ENCODE peak calls at places on chromosomes 16 and 17, in ten cellular contexts. D is Panc1, F is psoas muscle, S is fibroblast of villous mesenchyme, M is A549, Z is breast epithelium, N is neural progenitor cell, Q is choroid plexus epithelial cell, V is heart right ventricle, W is PC-3. L is an unnamed sample.

GRCh38 chr17:62998665-62999393 is 32.8 kb downstream of the TANC2 start:
- DNase-seq in S (no peak), V (no peak), M (peak; percentile 20), F (no peak), Z (no peak), Q (peak; percentile 45), N (no peak), D (no peak), W (peak; percentile 11), L (no peak)

GRCh38 chr17:38352245-38353083 is 820 bp downstream of the SOCS7 start:
- DNase-seq in S (peak; percentile 34), W (peak; percentile 6), D (no peak), N (peak; percentile 58), V (peak; percentile 39), Z (no peak), F (peak; percentile 63), M (no peak), Q (peak; percentile 41), L (peak; percentile 33)

GRCh38 chr16:68445458-68445857 is 2.9 kb downstream of the SMPD3 start:
- DNase-seq in Z (no peak), Q (peak; percentile 63), V (no peak), N (peak; percentile 90), W (peak; percentile 68), S (peak; percentile 60), M (peak; percentile 66), F (no peak), D (peak; percentile 27), L (no peak)

GRCh38 chr17:7216242-7217112 is 3.2 kb downstream of the DLG4 start:
- DNase-seq in F (no peak), V (no peak), M (no peak), D (no peak), Q (no peak), S (no peak), N (no peak), Z (no peak), W (no peak), L (no peak)

GRCh38 chr16:13931845-13932244 is 11.9 kb downstream of the ERCC4 start:
- DNase-seq in N (no peak), D (no peak), F (no peak), V (no peak), M (no peak), Q (no peak), S (no peak), Z (no peak), W (no peak), L (no peak)

GRCh38 chr17:62179525-62180161 is 114.6 kb upstream of the MED13 start:
- DNase-seq in S (peak; percentile 77), F (no peak), Q (peak; percentile 60), M (peak; percentile 92), D (peak; percentile 27), V (no peak), N (no peak), W (peak; percentile 95), Z (no peak), L (no peak)

GRCh38 chr16:56708418-56708817 is 21.5 kb upstream of the NUP93 start:
- DNase-seq in D (no peak), Q (no peak), F (no peak), Z (no peak), W (no peak), V (no peak), S (no peak), N (no peak), M (no peak), L (no peak)

GRCh38 chr17:28071891-28072606 is 29.6 kb downstream of the NLK start:
- DNase-seq in W (no peak), M (no peak), N (no peak), F (no peak), D (no peak), Z (no peak), V (no peak), S (peak; percentile 44), Q (peak; percentile 39), L (no peak)

GRCh38 chr16:2148714-2149629 is 547 bp downstream of the RAB26 start:
- DNase-seq in S (no peak), W (peak; percentile 44), F (no peak), D (no peak), N (peak; percentile 56), V (no peak), M (peak; percentile 64), Q (no peak), Z (no peak), L (no peak)

GRCh38 chr16:86061318-86061695 is 162.3 kb downstream of the IRF8 start:
- DNase-seq in M (no peak), S (no peak), Q (no peak), V (no peak), F (no peak), N (no peak), D (no peak), W (no peak), Z (no peak), L (no peak)

GRCh38 chr16:13186813-13187212 is 285.4 kb downstream of the SHISA9 start:
- DNase-seq in D (no peak), W (no peak), M (peak; percentile 15), S (no peak), F (no peak), N (peak; percentile 49), Z (no peak), V (no peak), Q (no peak), L (no peak)

GRCh38 chr16:67967956-67968439 is 439 bp downstream of the SLC12A4 start:
- DNase-seq in Q (peak; percentile 28), S (peak; percentile 50), Z (no peak), W (peak; percentile 18), N (peak; percentile 65), D (no peak), M (no peak), F (peak; percentile 79), V (peak; percentile 68), L (no peak)

GRCh38 chr17:14845562-14846335 is 419.4 kb downstream of the PMP22 start:
- DNase-seq in V (no peak), N (no peak), Q (peak; percentile 66), Z (peak; percentile 71), W (no peak), D (no peak), M (no peak), F (no peak), S (no peak), L (no peak)

GRCh38 chr16:61007694-61008093 is 1028.5 kb downstream of the CDH8 start:
- DNase-seq in Z (no peak), S (no peak), F (no peak), V (no peak), D (no peak), W (no peak), M (peak; percentile 5), N (no peak), Q (no peak), L (no peak)
- TF ChIP-seq CTCF in Z (no peak), S (no peak), F (no peak), V (no peak), D (peak; percentile 29), W (no peak), M (no peak), N (peak; percentile 16), Q (no peak), L (no peak)

GRCh38 chr17:48322060-48322459 is 108.0 kb downstream of the SKAP1 start:
- DNase-seq in S (peak; percentile 10), D (no peak), Z (no peak), F (no peak), V (no peak), W (peak; percentile 52), M (peak; percentile 30), Q (peak; percentile 33), N (no peak), L (no peak)
- TF ChIP-seq CTCF in S (peak; percentile 20), D (peak; percentile 45), Z (no peak), F (no peak), V (no peak), W (peak; percentile 70), M (peak; percentile 19), Q (peak; percentile 32), N (no peak), L (no peak)

DNA sequence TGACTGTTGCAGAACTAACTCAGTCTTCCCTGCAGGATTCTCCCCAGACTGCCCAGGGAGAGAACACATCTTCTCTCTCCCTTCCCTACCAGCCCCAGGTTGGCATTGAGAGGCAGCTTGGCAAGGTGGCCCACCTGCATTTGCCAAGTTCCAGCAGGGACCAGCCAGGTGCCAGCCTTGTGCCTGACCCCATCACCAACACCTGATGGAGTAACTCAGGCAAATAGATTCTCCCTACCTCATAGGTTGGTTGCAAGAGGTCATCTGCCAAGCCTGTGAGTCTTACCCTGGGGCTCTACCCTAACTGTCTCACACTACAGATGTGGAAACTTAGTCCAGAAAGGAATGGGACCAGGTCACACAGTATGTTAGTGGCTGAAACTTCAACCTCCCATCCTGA is 20.4 kb downstream of the BEAN1 start:
- DNase-seq in S (no peak), F (no peak), V (no peak), D (no peak), Q (no peak), Z (no peak), N (no peak), M (no peak), W (no peak), L (no peak)
- TF ChIP-seq CTCF in S (no peak), F (no peak), V (no peak), D (no peak), Q (no peak), Z (no peak), N (no peak), M (no peak), W (no peak), L (no peak)

DNA sequence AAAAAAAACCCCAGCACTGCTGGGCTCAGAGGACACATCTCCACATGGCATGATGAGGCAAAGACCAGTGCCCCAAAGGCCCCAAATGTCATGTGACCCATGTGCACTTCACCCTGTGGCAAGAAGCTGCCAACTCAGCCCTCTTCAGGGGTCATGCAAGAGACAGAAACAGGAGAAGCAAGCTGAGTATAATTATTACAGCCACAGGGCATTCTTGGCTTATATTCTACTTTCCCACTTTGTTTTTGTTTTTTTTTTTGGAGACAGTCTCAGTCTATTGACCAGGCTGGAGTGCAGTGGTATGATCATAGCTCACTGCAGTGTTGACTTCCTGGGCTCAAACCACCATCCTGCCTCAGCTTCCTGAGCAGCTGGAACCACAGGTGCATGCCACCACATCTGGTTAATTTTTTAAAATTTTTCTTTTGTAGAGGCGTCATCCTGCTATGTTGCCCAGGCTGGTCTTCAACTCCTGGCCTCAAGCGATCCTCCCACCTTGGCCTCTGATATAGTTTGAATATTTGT is 32.7 kb upstream of the LITAF start:
- DNase-seq in Q (no peak), F (no peak), S (no peak), V (no peak), Z (no peak), D (no peak), W (no peak), M (no peak), N (no peak), L (no peak)
- TF ChIP-seq CTCF in Q (no peak), F (no peak), S (no peak), V (no peak), Z (no peak), D (no peak), W (no peak), M (no peak), N (no peak), L (no peak)